ENCODE peak calls at places on chromosomes 12 and 14, in ten cellular contexts. U is lower leg skin, Q is testis, A is IMR-90, D is right lobe of liver, W is H1, G is stomach, K is breast epithelium, L is ovary, M is A549. C is an unnamed sample.

GRCh38 chr12:66900616-66901015 is 221.7 kb upstream of the GRIP1 start:
- DNase-seq in A (no peak), M (no peak), L (no peak), U (no peak), D (no peak), Q (no peak), W (no peak), G (no peak), K (no peak), C (no peak)

GRCh38 chr12:87793134-87793533 is 236.1 kb downstream of the C12orf50 start:
- DNase-seq in G (no peak), K (no peak), U (no peak), M (peak), A (peak), L (no peak), Q (no peak), W (no peak), D (no peak), C (no peak)

GRCh38 chr12:27623645-27624044 is 72.6 kb upstream of the REP15 start:
- DNase-seq in D (no peak), U (no peak), L (no peak), Q (no peak), G (no peak), M (peak), K (no peak), A (peak), W (no peak), C (no peak)

GRCh38 chr14:47536341-47536740 is 139.1 kb downstream of the MDGA2 start:
- DNase-seq in D (no peak), K (no peak), W (no peak), Q (no peak), M (no peak), A (no peak), G (no peak), L (no peak), U (no peak), C (no peak)

GRCh38 chr12:11904124-11904523 is 166.6 kb upstream of the BCL2L14 start:
- DNase-seq in A (no peak), U (no peak), Q (no peak), G (no peak), L (no peak), K (peak), W (no peak), D (no peak), M (no peak), C (no peak)

GRCh38 chr12:4011597-4011996 is 138.4 kb upstream of the PARP11 start:
- DNase-seq in Q (no peak), W (no peak), G (no peak), U (no peak), K (no peak), A (no peak), M (peak), L (no peak), D (no peak), C (no peak)

GRCh38 chr12:39351153-39351552 is 91.8 kb downstream of the KIF21A start:
- DNase-seq in U (no peak), K (no peak), W (no peak), A (no peak), D (no peak), M (no peak), L (no peak), G (no peak), Q (no peak), C (no peak)

GRCh38 chr12:78959556-78959955 is 95.0 kb downstream of the SYT1 start:
- DNase-seq in G (no peak), U (no peak), W (no peak), L (no peak), D (no peak), Q (no peak), A (no peak), K (no peak), M (no peak), C (no peak)

GRCh38 chr14:66539034-66539433 is 31.1 kb downstream of the GPHN start:
- DNase-seq in A (no peak), G (no peak), Q (no peak), M (no peak), D (no peak), K (no peak), L (no peak), U (no peak), W (no peak), C (no peak)

DNA sequence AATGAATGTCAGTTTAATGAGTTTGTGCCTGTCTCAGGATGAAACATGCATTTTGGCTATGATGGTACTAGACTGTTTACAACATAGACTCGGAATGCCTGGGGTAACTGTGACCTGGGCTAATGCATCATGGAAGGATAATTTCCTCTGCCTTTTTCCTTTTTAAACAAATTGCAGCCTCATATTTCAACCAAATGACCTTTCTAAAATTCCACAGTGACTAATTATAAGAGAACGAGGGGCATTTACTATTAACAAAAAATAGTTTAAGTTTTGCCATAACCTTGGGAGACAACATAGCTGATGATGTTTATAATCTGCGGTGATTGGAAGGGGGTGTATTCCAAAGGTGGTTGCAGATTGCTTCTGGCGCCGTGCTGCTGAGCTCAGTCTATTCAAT is 1140.5 kb downstream of the GALC start:
- DNase-seq in K (no peak), L (no peak), M (no peak), U (no peak), G (no peak), A (peak), W (no peak), Q (no peak), D (no peak), C (no peak)
- TF ChIP-seq POLR2A in K (no peak), L (no peak), M (no peak), U (no peak), G (no peak), A (no peak), W (no peak), Q (no peak), D (no peak), C (no peak)

DNA sequence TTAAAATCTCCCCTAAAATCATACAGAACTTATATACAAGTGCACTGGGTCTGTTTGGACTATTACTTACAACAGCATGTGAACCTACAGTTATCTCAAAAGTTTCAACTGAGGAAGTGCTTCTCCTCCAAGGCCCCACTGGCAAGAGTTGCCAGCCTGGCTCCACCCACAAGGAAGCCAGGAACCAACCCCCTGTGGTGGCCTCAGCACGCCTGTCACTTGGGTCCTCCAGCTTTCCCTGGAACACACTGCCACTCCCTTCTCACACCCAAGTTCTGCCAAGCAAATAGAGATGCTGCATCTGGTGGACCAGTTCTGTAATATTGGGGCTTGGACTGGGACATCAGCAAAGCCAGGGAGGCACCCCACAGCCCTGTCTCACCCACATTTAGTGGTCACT is 115.4 kb downstream of the GCH1 start:
- DNase-seq in K (no peak), W (no peak), M (no peak), D (peak), Q (no peak), A (no peak), G (no peak), L (no peak), U (peak), C (no peak)
- TF ChIP-seq POLR2A in K (no peak), W (no peak), M (no peak), D (no peak), Q (no peak), A (no peak), G (no peak), L (no peak), U (no peak), C (no peak)

DNA sequence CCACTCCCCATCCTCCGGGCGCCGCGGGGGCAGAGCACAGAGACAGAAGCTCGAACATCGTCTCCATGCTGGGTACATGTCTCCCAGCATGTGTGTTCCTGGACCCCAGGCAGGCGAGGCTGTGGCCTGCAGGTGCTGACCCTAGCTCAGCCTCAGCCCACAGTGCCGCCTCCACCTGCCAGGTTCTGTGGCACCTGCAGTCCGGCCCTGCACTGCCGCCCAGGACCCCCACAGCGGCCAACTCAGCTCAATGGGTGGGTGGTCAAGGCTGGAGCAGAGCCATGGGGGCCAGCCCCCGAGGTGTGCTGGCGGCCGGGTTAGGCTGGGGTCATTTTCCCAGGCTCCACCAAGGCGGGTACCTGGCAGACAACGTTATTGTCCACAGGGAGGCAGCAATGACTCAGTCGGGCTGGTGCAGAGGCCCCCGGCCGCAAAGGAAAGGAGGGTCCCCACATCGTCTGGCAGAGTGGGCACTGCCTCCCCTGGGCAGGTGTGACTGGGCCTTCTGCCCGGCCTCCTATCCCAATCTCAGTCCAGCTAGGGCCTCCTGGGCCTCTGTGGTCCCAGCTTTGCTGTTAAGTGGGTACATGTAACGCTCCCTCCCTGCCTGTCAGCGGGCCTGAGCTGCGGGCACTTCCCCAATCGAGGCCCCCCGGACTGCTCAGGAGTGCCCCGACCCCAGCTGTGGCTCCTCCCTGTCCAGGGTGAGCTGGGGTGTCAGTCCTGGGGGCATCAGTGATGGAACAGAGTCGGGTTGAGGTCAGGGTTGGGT is 20.2 kb upstream of the NUDT14 start:
- DNase-seq in M (no peak), L (no peak), G (no peak), K (no peak), U (no peak), Q (no peak), D (no peak), W (peak), A (no peak), C (no peak)
- TF ChIP-seq POLR2A in M (no peak), L (no peak), G (no peak), K (no peak), U (no peak), Q (no peak), D (no peak), W (no peak), A (no peak), C (no peak)

DNA sequence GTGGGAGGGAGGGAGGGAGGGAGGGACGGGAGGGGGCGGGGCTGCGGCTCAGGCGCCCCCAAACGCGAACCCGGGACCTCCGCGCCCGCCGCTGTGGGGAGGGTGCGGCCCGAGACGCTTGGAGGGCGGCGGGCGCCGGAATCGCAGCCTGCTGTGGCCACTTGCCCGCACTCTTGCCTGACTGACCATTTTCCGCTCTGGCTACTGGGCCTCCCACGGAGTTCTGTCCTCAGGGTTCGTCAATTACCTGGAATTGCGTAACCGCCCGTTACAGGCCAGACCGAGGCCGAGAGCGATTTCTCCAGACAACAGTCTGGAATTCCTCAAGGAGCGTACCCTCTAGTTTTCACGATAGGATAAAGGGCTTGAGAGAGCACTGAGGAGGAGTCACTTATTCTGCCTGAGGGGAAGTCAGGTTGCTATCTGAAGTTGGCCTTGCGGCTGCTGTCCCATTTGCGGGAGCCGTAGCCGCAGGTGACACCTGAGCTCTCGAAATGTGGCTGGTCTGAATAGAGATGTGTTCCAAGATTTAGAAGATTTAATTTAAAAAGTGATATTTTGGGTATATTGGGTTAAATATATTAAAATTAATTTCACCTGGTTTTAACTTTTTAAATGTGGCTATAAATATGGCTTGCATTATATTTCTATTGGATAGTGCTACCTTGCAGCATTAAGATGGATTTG is 446 bp upstream of the ZNF641 start:
- DNase-seq in G (peak), A (peak), D (peak), Q (peak), W (no peak), M (peak), L (peak), U (peak), K (peak), C (peak)
- TF ChIP-seq POLR2A in G (no peak), A (peak), D (no peak), Q (no peak), W (no peak), M (no peak), L (peak), U (no peak), K (no peak), C (no peak)

GRCh38 chr14:91242635-91243034 is 1.9 kb downstream of the GPR68 start:
- DNase-seq in K (no peak), A (no peak), L (no peak), W (no peak), D (no peak), G (no peak), Q (no peak), M (no peak), U (no peak), C (no peak)
- TF ChIP-seq POLR2A in K (no peak), A (no peak), L (no peak), W (no peak), D (no peak), G (no peak), Q (no peak), M (no peak), U (no peak), C (no peak)

GRCh38 chr14:102418853-102419240 is 56.1 kb downstream of the TECPR2 start:
- DNase-seq in L (no peak), U (peak), K (no peak), D (no peak), M (no peak), A (no peak), W (no peak), G (no peak), Q (no peak), C (no peak)

GRCh38 chr14:102419276-102419675 is 56.5 kb downstream of the TECPR2 start:
- DNase-seq in Q (no peak), K (no peak), G (no peak), A (no peak), U (peak), W (no peak), D (no peak), L (no peak), M (no peak), C (no peak)

GRCh38 chr14:102418169-102418852 is 55.6 kb downstream of the TECPR2 start:
- DNase-seq in L (no peak), W (no peak), G (no peak), K (no peak), U (peak), Q (no peak), A (no peak), D (no peak), M (no peak), C (no peak)

GRCh38 chr14:102417118-102417517 is 54.4 kb downstream of the TECPR2 start:
- DNase-seq in D (no peak), W (no peak), G (no peak), L (no peak), K (no peak), U (no peak), M (no peak), A (no peak), Q (no peak), C (no peak)

DNA sequence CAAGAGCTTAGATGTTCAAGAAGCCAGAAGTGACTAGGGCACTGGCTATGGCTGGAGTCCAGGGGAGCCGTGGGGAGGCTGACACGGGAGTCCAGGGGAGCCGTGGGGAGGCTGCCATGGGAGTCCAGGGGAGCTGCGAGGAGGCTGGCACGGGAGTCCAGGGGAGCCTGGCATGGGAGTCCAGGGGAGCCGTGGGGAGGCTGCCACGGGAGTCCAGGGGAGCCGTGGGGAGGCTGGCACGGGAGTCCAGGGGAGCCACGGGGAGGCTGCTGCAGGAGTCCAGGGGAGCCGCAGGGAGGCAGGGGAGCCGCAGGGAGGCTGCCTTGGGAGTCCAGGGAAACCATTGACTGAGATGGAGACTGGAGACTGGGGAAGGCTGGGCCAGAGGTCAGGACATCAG is 54.9 kb downstream of the TECPR2 start:
- DNase-seq in M (no peak), Q (no peak), D (no peak), K (no peak), A (no peak), U (no peak), G (no peak), L (no peak), W (no peak), C (no peak)
- TF ChIP-seq POLR2A in M (no peak), Q (no peak), D (no peak), K (no peak), A (no peak), U (no peak), G (no peak), L (no peak), W (no peak), C (no peak)

GRCh38 chr12:108637631-108638030 is 3.9 kb upstream of the SELPLG start:
- DNase-seq in K (no peak), M (no peak), L (no peak), U (peak), W (no peak), D (no peak), G (no peak), A (no peak), Q (no peak), C (no peak)

GRCh38 chr12:108635201-108635996 is 1.7 kb upstream of the SELPLG start:
- DNase-seq in M (no peak), G (no peak), W (no peak), K (no peak), A (peak), D (no peak), U (peak), L (no peak), Q (no peak), C (no peak)

GRCh38 chr12:108635997-108636808 is 2.5 kb upstream of the SELPLG start:
- DNase-seq in K (no peak), A (no peak), M (no peak), D (no peak), G (no peak), U (peak), W (no peak), L (no peak), Q (no peak), C (no peak)

GRCh38 chr12:108638141-108638823 is 4.6 kb upstream of the SELPLG start:
- DNase-seq in Q (no peak), U (peak), G (peak), W (no peak), M (no peak), A (no peak), L (no peak), K (no peak), D (no peak), C (peak)

DNA sequence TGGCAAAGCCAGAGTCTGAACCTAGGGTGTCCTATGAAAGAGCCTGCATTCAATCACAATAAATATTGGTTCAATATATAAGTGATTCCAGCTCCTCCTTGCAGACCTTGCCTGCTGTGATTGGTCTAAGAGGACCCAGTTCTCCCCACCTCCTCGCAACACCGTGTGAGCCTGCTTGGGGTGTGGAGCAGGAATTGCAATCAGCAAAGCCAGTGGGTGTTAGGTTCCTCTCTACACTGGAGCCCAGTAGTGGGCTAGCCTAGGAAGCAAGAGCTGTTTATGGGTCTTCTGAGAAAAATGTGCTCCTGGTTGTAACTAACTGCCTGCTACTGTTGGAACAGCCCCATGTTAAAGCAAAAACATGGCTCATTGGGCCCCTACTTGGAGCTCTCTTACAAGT is 3.5 kb upstream of the SELPLG start:
- DNase-seq in M (no peak), Q (no peak), D (no peak), W (no peak), K (no peak), G (no peak), A (no peak), U (peak), L (no peak), C (no peak)
- TF ChIP-seq POLR2A in M (no peak), Q (no peak), D (no peak), W (peak), K (no peak), G (no peak), A (no peak), U (no peak), L (no peak), C (no peak)

DNA sequence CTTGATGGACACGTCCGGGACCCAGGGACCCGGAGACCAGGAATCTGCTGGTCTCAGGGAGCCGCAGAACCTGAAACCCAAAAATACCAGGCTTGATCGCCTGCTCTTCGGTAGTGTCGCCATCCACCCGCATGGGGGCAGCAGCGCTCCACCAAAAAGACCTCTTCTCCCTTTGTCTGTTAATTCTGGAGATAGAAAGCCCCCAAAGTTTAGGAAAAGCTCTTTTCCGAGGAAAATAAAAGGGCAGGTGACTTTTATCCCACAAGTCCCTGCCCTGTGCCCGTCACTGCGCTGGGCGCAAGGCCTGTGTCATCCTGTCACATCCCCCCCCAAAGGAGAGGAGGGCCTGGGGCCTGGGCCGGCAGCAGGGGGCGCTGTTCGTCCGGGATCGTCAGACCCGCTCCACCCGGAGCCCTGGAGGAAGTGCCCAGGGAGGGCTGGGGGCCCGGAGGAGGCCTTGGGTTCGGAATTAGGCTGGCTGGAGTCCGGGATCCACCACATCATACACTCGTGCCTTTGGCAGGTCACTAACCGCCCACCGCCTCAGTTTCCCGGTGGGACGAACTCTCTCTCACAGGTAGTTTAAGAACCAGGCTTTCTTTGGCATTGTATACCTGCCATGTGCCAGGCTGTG is 31.9 kb downstream of the DAD1 start:
- DNase-seq in G (peak), W (peak), K (peak), Q (peak), U (peak), A (peak), D (peak), L (peak), M (peak), C (peak)
- TF ChIP-seq POLR2A in G (no peak), W (no peak), K (no peak), Q (no peak), U (no peak), A (no peak), D (no peak), L (no peak), M (no peak), C (no peak)

DNA sequence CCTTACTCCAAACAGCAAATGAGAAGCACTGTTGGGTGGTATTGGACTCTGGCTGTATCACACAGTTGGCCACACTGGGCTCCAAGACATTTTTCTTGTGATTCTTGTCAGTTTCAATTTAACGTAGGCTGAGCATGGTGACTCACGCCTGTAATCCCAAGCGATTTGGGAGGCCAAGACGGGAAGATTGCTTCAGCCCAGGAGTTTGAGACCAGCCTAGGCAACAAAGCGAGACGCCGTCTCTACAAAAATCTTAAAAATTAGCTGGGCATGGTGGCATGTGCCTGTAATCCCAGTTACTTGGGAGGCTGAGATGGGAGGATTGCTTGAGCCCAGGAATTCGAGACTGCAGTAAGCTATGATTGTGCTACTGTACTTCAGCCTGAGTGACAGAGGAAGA is 35.3 kb upstream of the PLEKHD1 start:
- DNase-seq in U (no peak), D (no peak), M (no peak), L (no peak), Q (no peak), A (no peak), K (no peak), G (no peak), W (no peak), C (no peak)
- TF ChIP-seq POLR2A in U (no peak), D (no peak), M (no peak), L (no peak), Q (no peak), A (no peak), K (no peak), G (no peak), W (no peak), C (no peak)

C was measured in uterus.